ENCODE peak calls at places on chromosome 6, in nine cellular contexts. M, O, F, E, B, L, U, H and J are unnamed samples.

GRCh38 chr6:43093361-43094289 is 17.5 kb downstream of the PTK7 start:
- DNase-seq in M (no peak), O (no peak), F (no peak), E (no peak), B (peak), L (no peak), U (peak), H (peak), J (no peak)

GRCh38 chr6:72968704-72969103 is 256.6 kb downstream of the KHDC1L start:
- DNase-seq in M (no peak), O (no peak), F (no peak), E (peak), B (no peak), L (peak), U (no peak), H (no peak), J (no peak)

GRCh38 chr6:56046576-56046975 is 171.2 kb upstream of the BMP5 start:
- DNase-seq in M (no peak), O (no peak), F (no peak), E (no peak), B (peak), L (no peak), U (no peak), H (peak), J (no peak)

GRCh38 chr6:165805604-165806003 is 142.6 kb upstream of the PDE10A start:
- DNase-seq in M (no peak), O (no peak), F (no peak), E (no peak), B (no peak), L (no peak), U (no peak), H (no peak), J (no peak)

GRCh38 chr6:112988748-112989147 is 641.6 kb downstream of the RFPL4B start:
- DNase-seq in M (no peak), O (no peak), F (no peak), E (no peak), B (no peak), L (no peak), U (no peak), H (no peak), J (no peak)

GRCh38 chr6:46421239-46421638 is 70.0 kb downstream of the RCAN2 start:
- DNase-seq in M (no peak), O (no peak), F (no peak), E (no peak), B (peak), L (no peak), U (no peak), H (peak), J (no peak)

GRCh38 chr6:129651291-129651691 is 58.7 kb downstream of the ARHGAP18 start:
- DNase-seq in M (no peak), O (peak), F (peak), E (no peak), B (no peak), L (no peak), U (no peak), H (no peak), J (no peak)

GRCh38 chr6:111625511-111626331 is 20.0 kb upstream of the TRAF3IP2 start:
- DNase-seq in M (no peak), O (no peak), F (no peak), E (no peak), B (peak), L (no peak), U (no peak), H (peak), J (peak)

GRCh38 chr6:89313006-89313405 is 2.1 kb downstream of the GABRR2 start:
- DNase-seq in M (no peak), O (no peak), F (no peak), E (no peak), B (peak), L (peak), U (no peak), H (peak), J (no peak)

GRCh38 chr6:42135161-42135560 is 7.3 kb downstream of the C6orf132 start:
- DNase-seq in M (no peak), O (no peak), F (no peak), E (no peak), B (no peak), L (no peak), U (no peak), H (no peak), J (no peak)

GRCh38 chr6:18213439-18213838 is 50.9 kb downstream of the DEK start:
- DNase-seq in M (no peak), O (no peak), F (no peak), E (no peak), B (no peak), L (no peak), U (no peak), H (no peak), J (no peak)

GRCh38 chr6:142725024-142725770 is 219.8 kb downstream of the HIVEP2 start:
- DNase-seq in M (no peak), O (no peak), F (no peak), E (no peak), B (no peak), L (no peak), U (no peak), H (no peak), J (no peak)

GRCh38 chr6:163320804-163321203 is 93.7 kb upstream of the QKI start:
- DNase-seq in M (no peak), O (no peak), F (no peak), E (no peak), B (no peak), L (no peak), U (no peak), H (no peak), J (no peak)

GRCh38 chr6:87210979-87211378 is 55.6 kb downstream of the ZNF292 start:
- DNase-seq in M (no peak), O (no peak), F (no peak), E (no peak), B (no peak), L (no peak), U (no peak), H (no peak), J (no peak)

GRCh38 chr6:33208089-33208967 is at the start of gene RING1:
- DNase-seq in M (peak), O (peak), F (peak), E (no peak), B (peak), L (no peak), U (peak), H (peak), J (peak)

GRCh38 chr6:127515234-127515793 is 3.8 kb downstream of the MTCL3 start:
- DNase-seq in M (peak), O (no peak), F (no peak), E (no peak), B (peak), L (no peak), U (peak), H (peak), J (no peak)

GRCh38 chr6:166312832-166313231 is 4.6 kb upstream of the PRR18 start:
- DNase-seq in M (no peak), O (no peak), F (no peak), E (no peak), B (no peak), L (no peak), U (no peak), H (no peak), J (no peak)

GRCh38 chr6:17835784-17836183 is 129.1 kb upstream of the NUP153 start:
- DNase-seq in M (no peak), O (no peak), F (no peak), E (no peak), B (no peak), L (no peak), U (no peak), H (no peak), J (no peak)

GRCh38 chr6:152161501-152161900 is 354.0 kb downstream of the ESR1 start:
- DNase-seq in M (no peak), O (no peak), F (no peak), E (peak), B (peak), L (peak), U (no peak), H (peak), J (no peak)

GRCh38 chr6:50862172-50862571 is 43.5 kb downstream of the TFAP2B start:
- DNase-seq in M (no peak), O (no peak), F (no peak), E (no peak), B (no peak), L (no peak), U (no peak), H (no peak), J (no peak)

GRCh38 chr6:56984374-56984773 is 29.5 kb downstream of the BEND6 start:
- DNase-seq in M (no peak), O (no peak), F (no peak), E (no peak), B (peak), L (no peak), U (no peak), H (peak), J (no peak)

GRCh38 chr6:55445648-55446204 is 118.5 kb downstream of the GFRAL start:
- DNase-seq in M (no peak), O (peak), F (no peak), E (peak), B (peak), L (no peak), U (no peak), H (peak), J (no peak)

GRCh38 chr6:117417851-117418250 is 7.9 kb downstream of the ROS1 start:
- DNase-seq in M (no peak), O (no peak), F (no peak), E (no peak), B (no peak), L (no peak), U (no peak), H (no peak), J (no peak)

GRCh38 chr6:34876451-34876850 is 11.4 kb downstream of the TAF11 start:
- DNase-seq in M (no peak), O (no peak), F (no peak), E (no peak), B (no peak), L (no peak), U (no peak), H (no peak), J (no peak)

GRCh38 chr6:75449625-75450206 is 43.9 kb downstream of the FILIP1 start:
- DNase-seq in M (no peak), O (no peak), F (no peak), E (no peak), B (peak), L (peak), U (no peak), H (peak), J (no peak)

GRCh38 chr6:23828861-23829260 is 297.2 kb upstream of the NRSN1 start:
- DNase-seq in M (no peak), O (no peak), F (no peak), E (no peak), B (no peak), L (no peak), U (no peak), H (no peak), J (no peak)

GRCh38 chr6:127177030-127177928 is 58.8 kb downstream of the RSPO3 start:
- DNase-seq in M (no peak), O (no peak), F (no peak), E (no peak), B (peak), L (no peak), U (no peak), H (peak), J (no peak)

GRCh38 chr6:17458971-17459370 is 65.6 kb downstream of the CAP2 start:
- DNase-seq in M (no peak), O (no peak), F (no peak), E (no peak), B (no peak), L (no peak), U (no peak), H (no peak), J (no peak)

GRCh38 chr6:3348821-3349220 is 90.1 kb downstream of the PSMG4 start:
- DNase-seq in M (no peak), O (no peak), F (no peak), E (no peak), B (no peak), L (no peak), U (no peak), H (no peak), J (no peak)

GRCh38 chr6:90860822-90861601 is 274.1 kb upstream of the MAP3K7 start:
- DNase-seq in M (no peak), O (no peak), F (no peak), E (no peak), B (peak), L (no peak), U (no peak), H (peak), J (no peak)

GRCh38 chr6:170132561-170132991 is 158.3 kb downstream of the DLL1 start:
- DNase-seq in M (no peak), O (no peak), F (no peak), E (no peak), B (no peak), L (no peak), U (no peak), H (no peak), J (peak)

GRCh38 chr6:17167327-17167979 is 65.6 kb downstream of the STMND1 start:
- DNase-seq in M (peak), O (no peak), F (peak), E (no peak), B (peak), L (no peak), U (peak), H (peak), J (no peak)

GRCh38 chr6:219641-220198 is 72.6 kb upstream of the DUSP22 start:
- DNase-seq in M (no peak), O (no peak), F (no peak), E (no peak), B (peak), L (no peak), U (peak), H (peak), J (no peak)

GRCh38 chr6:156107514-156108150 is 652.0 kb upstream of the NOX3 start:
- DNase-seq in M (peak), O (no peak), F (no peak), E (peak), B (no peak), L (no peak), U (no peak), H (no peak), J (no peak)

GRCh38 chr6:15267221-15267620 is 21.4 kb downstream of the JARID2 start:
- DNase-seq in M (no peak), O (no peak), F (no peak), E (no peak), B (no peak), L (no peak), U (no peak), H (no peak), J (no peak)

GRCh38 chr6:42727627-42728026 is 5.2 kb upstream of the PRPH2 start:
- DNase-seq in M (no peak), O (no peak), F (no peak), E (no peak), B (peak), L (no peak), U (no peak), H (no peak), J (no peak)

GRCh38 chr6:99822741-99823512 is 171.1 kb downstream of the MCHR2 start:
- DNase-seq in M (no peak), O (peak), F (peak), E (peak), B (peak), L (peak), U (peak), H (peak), J (no peak)
- TF ChIP-seq CTCF in M (peak), O (peak), F (peak), E (peak), B (peak), L (peak), U (peak), H (peak), J (peak)

GRCh38 chr6:157946865-157947532 is 34.7 kb upstream of the SYNJ2 start:
- DNase-seq in M (no peak), O (peak), F (no peak), E (no peak), B (peak), L (no peak), U (no peak), H (peak), J (no peak)
- TF ChIP-seq CTCF in M (no peak), O (peak), F (peak), E (no peak), B (peak), L (peak), U (peak), H (peak), J (peak)

DNA sequence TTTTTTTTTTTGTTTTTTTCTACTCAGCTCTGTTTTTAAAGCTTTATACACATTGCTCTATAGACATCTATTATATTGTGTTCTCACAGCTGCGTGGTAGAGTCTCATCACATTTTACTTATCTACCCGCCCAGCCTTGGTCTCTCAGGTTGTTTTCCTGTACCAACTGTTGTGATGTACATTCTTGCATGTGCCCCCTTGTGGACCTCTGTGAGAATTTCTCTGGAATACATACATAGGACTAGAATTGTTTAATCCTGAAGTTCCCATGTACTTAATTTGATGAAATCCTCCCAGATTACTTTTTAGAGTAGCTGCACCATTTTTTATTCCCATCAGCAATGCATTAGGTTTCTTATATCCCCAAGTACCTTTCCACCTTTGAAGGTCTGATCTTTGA is 40.4 kb upstream of the TINAG start:
- DNase-seq in M (peak), O (peak), F (peak), E (no peak), B (peak), L (no peak), U (no peak), H (peak), J (no peak)
- TF ChIP-seq CTCF in M (peak), O (peak), F (peak), E (peak), B (peak), L (peak), U (peak), H (peak), J (peak)

DNA sequence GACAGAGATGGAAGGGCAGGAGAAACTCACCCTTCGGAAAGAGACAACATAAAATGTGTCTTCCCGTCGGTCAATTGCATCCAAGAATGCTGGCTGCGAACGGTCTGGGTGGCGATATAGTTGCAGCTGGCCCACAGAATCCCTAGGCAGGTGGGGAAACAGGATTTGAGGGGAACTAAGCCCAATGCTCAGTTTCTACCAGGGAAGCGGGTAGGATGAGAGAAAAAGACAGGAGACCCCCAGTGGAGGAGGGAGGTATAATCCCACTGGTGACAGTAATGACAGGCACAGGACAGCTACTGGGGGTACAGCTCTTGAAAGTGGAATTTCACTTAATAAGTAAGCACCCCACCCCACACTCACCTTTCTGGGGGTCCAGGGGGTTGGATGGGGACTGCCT is 7.5 kb upstream of the TNXB start:
- DNase-seq in M (no peak), O (no peak), F (no peak), E (no peak), B (no peak), L (no peak), U (peak), H (no peak), J (no peak)
- TF ChIP-seq CTCF in M (peak), O (peak), F (peak), E (peak), B (peak), L (peak), U (peak), H (peak), J (peak)

DNA sequence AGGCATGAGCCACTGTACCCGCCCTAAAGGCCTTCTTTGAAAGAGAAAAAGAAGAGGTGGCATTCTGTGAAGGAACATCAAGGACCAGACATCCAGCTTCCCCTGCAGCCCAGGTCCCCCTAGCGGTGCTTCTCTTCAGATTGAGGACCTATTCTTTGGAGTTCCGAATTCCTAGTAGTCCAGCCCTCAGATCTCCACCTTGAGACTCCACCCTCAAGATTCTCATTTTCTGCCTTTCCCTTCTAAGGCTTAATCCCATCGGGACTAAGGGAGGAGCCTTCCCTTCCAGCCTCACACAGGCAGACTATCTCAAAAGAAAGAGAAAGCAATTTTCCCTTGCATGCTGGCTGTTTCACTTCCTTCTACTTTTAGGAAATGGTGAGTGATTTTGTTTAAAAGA is 32.5 kb downstream of the MUC22 start:
- DNase-seq in M (peak), O (peak), F (peak), E (no peak), B (peak), L (no peak), U (peak), H (peak), J (no peak)
- TF ChIP-seq CTCF in M (peak), O (peak), F (peak), E (peak), B (peak), L (peak), U (peak), H (peak), J (peak)